ENCODE peak calls at places on chromosomes 6 and 20, in six cellular contexts. Q is stimulated activated CD8-positive, alpha-beta memory T cell treated with anti-CD3 and anti-CD28 coated beads, Interleukin-15, amount 100 ng/mL, for 1 hour; V is activated CD4-positive, alpha-beta T cell treated with anti-CD3 and anti-CD28 coated beads, Interleukin-2, amount 10 ng/mL, durations not matched to agents 7 days and 5 days; P is NCI-H2081; J is NCI-H1105; M is stimulated activated CD4-positive, alpha-beta T cell treated with anti-CD3 and anti-CD28 coated beads, Interleukin-4, amount 100 ng/mL, for 48 hours. R is an unnamed sample.

GRCh38 chr20:3238616-3239025 is 369 bp downstream of the SLC4A11 start:
- DNase-seq in Q (no peak), V (peak), P (no peak), J (no peak), M (peak), R (peak)

GRCh38 chr6:157151989-157152388 is 171.3 kb downstream of the TMEM242 start:
- DNase-seq in Q (no peak), V (no peak), P (no peak), J (no peak), M (no peak), R (no peak)

GRCh38 chr6:38603966-38604365 is 35.8 kb downstream of the BTBD9 start:
- DNase-seq in Q (no peak), V (no peak), P (no peak), J (no peak), M (no peak), R (no peak)

GRCh38 chr20:48124181-48124782 is 339.0 kb upstream of the SULF2 start:
- DNase-seq in Q (no peak), V (no peak), P (no peak), J (no peak), M (no peak), R (no peak)

GRCh38 chr6:108561742-108562502 is 1.2 kb downstream of the FOXO3 start:
- DNase-seq in Q (no peak), V (no peak), P (no peak), J (peak), M (no peak), R (no peak)

GRCh38 chr6:105711216-105711615 is 308.3 kb upstream of the PREP start:
- DNase-seq in Q (no peak), V (no peak), P (no peak), J (no peak), M (no peak), R (no peak)

GRCh38 chr6:144715344-144715743 is 430.2 kb downstream of the UTRN start:
- DNase-seq in Q (no peak), V (no peak), P (no peak), J (no peak), M (no peak), R (no peak)

GRCh38 chr6:24357336-24358218 is at the start of gene DCDC2:
- DNase-seq in Q (peak), V (peak), P (peak), J (no peak), M (no peak), R (peak)

GRCh38 chr6:163355471-163355991 is 59.0 kb upstream of the QKI start:
- DNase-seq in Q (no peak), V (no peak), P (no peak), J (no peak), M (no peak), R (no peak)

GRCh38 chr6:107666084-107666981 is 157.8 kb downstream of the SCML4 start:
- DNase-seq in Q (no peak), V (no peak), P (no peak), J (no peak), M (no peak), R (no peak)

GRCh38 chr6:1263850-1264377 is 48.0 kb upstream of the FOXQ1 start:
- DNase-seq in Q (no peak), V (no peak), P (no peak), J (no peak), M (no peak), R (no peak)

GRCh38 chr6:143505537-143505936 is 6.0 kb downstream of the FUCA2 start:
- DNase-seq in Q (no peak), V (no peak), P (no peak), J (no peak), M (no peak), R (no peak)

GRCh38 chr6:124989136-124989983 is 27.1 kb downstream of the RNF217 start:
- DNase-seq in Q (no peak), V (no peak), P (no peak), J (no peak), M (no peak), R (no peak)

GRCh38 chr6:122623279-122623678 is 13.1 kb downstream of the PKIB start:
- DNase-seq in Q (no peak), V (no peak), P (peak), J (no peak), M (no peak), R (no peak)

GRCh38 chr6:147675281-147675680 is 166.8 kb downstream of the SAMD5 start:
- DNase-seq in Q (no peak), V (no peak), P (no peak), J (no peak), M (no peak), R (no peak)

GRCh38 chr6:21111399-21111725 is 482.2 kb upstream of the SOX4 start:
- DNase-seq in Q (no peak), V (no peak), P (peak), J (no peak), M (no peak), R (no peak)

GRCh38 chr6:93182933-93183479 is 236.4 kb downstream of the EPHA7 start:
- DNase-seq in Q (no peak), V (no peak), P (no peak), J (no peak), M (no peak), R (no peak)

GRCh38 chr6:90285611-90286381 is 10.8 kb downstream of the BACH2 start:
- DNase-seq in Q (no peak), V (peak), P (no peak), J (no peak), M (no peak), R (peak)

GRCh38 chr6:35096129-35096852 is 44.8 kb downstream of the TCP11 start:
- DNase-seq in Q (no peak), V (no peak), P (peak), J (peak), M (no peak), R (no peak)

GRCh38 chr6:147194652-147195403 is 9.4 kb upstream of the STXBP5 start:
- DNase-seq in Q (no peak), V (no peak), P (no peak), J (no peak), M (no peak), R (no peak)

GRCh38 chr6:41697902-41698349 is 37.5 kb downstream of the TFEB start:
- DNase-seq in Q (no peak), V (no peak), P (no peak), J (no peak), M (no peak), R (no peak)

GRCh38 chr6:3987072-3987471 is 91.9 kb downstream of the FAM217A start:
- DNase-seq in Q (no peak), V (no peak), P (no peak), J (no peak), M (no peak), R (no peak)

GRCh38 chr6:108127826-108128225 is 38.0 kb upstream of the NR2E1 start:
- DNase-seq in Q (no peak), V (no peak), P (peak), J (no peak), M (no peak), R (no peak)

GRCh38 chr20:16922834-16923233 is 174.7 kb downstream of the OTOR start:
- DNase-seq in Q (no peak), V (no peak), P (no peak), J (no peak), M (no peak), R (no peak)

GRCh38 chr6:31272856-31273626 is 1.1 kb upstream of the HLA-C start:
- DNase-seq in Q (no peak), V (peak), P (no peak), J (no peak), M (no peak), R (no peak)

GRCh38 chr6:167302796-167303195 is 11.7 kb downstream of the UNC93A start:
- DNase-seq in Q (no peak), V (no peak), P (no peak), J (no peak), M (no peak), R (no peak)

GRCh38 chr6:37433657-37434271 is 743 bp downstream of the CMTR1 start:
- DNase-seq in Q (peak), V (peak), P (no peak), J (no peak), M (peak), R (peak)

GRCh38 chr20:17765017-17765416 is 65.3 kb downstream of the BANF2 start:
- DNase-seq in Q (no peak), V (no peak), P (no peak), J (no peak), M (no peak), R (no peak)

GRCh38 chr6:31528821-31529328 is at the start of gene MCCD1:
- DNase-seq in Q (no peak), V (no peak), P (no peak), J (no peak), M (no peak), R (no peak)

R was measured in CD4-positive, alpha-beta memory T cell.